ENCODE peak calls at places on chromosome 20, in four cellular contexts. One of them, this sample, is unnamed.

GRCh38 chr20:5741089-5741488 is 9.1 kb upstream of the SHLD1 start:
- DNase-seq in HCT116: no peak
- DNase-seq in K562: peak
- DNase-seq in H1: no peak
- DNase-seq in this sample: no peak

GRCh38 chr20:36370991-36371390 is 64.9 kb downstream of the DLGAP4 start:
- DNase-seq in HCT116: no peak
- DNase-seq in K562: no peak
- DNase-seq in H1: no peak
- DNase-seq in this sample: no peak

GRCh38 chr20:35129647-35130069 is 17.5 kb downstream of the EDEM2 start:
- DNase-seq in HCT116: no peak
- DNase-seq in K562: no peak
- DNase-seq in H1: no peak
- DNase-seq in this sample: peak

GRCh38 chr20:25356294-25356933 is 34.2 kb downstream of the ABHD12 start:
- DNase-seq in HCT116: no peak
- DNase-seq in K562: no peak
- DNase-seq in H1: peak
- DNase-seq in this sample: no peak

GRCh38 chr20:32742322-32743236 is 688 bp downstream of the COMMD7 start:
- DNase-seq in HCT116: no peak
- DNase-seq in K562: no peak
- DNase-seq in H1: no peak
- DNase-seq in this sample: no peak

GRCh38 chr20:4443016-4443415 is 278.7 kb upstream of the PRND start:
- DNase-seq in HCT116: no peak
- DNase-seq in K562: no peak
- DNase-seq in H1: no peak
- DNase-seq in this sample: no peak

GRCh38 chr20:36113566-36114247 is 40.8 kb upstream of the EPB41L1 start:
- DNase-seq in HCT116: no peak
- DNase-seq in K562: no peak
- DNase-seq in H1: no peak
- DNase-seq in this sample: no peak

GRCh38 chr20:43507150-43508080 is at the start of gene L3MBTL1:
- DNase-seq in HCT116: peak
- DNase-seq in K562: peak
- DNase-seq in H1: no peak
- DNase-seq in this sample: peak

GRCh38 chr20:1468117-1468624 is 1.5 kb upstream of the NSFL1C start:
- DNase-seq in HCT116: no peak
- DNase-seq in K562: no peak
- DNase-seq in H1: no peak
- DNase-seq in this sample: no peak

DNA sequence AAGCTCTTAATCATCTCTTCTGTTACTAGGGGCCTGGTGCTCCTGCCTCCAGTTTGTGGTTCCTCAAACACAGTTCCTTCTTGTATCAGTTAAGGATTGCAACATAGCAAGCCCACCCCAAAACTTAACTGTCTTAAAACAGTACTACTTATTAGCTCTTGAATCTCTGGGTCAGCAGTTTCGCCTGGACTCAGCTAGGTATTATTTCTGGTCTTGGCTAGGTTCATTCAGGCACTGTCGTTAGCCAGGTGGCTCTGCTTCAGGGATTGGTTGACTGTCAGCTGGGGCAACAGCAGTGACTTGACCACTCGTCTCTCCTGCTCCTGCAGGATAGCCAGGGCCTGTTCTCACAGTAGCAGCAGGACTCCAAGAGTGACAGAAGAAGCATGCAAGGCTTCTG is 30.0 kb upstream of the RALY start:
- DNase-seq in HCT116: no peak
- DNase-seq in K562: no peak
- DNase-seq in H1: no peak
- DNase-seq in this sample: peak
- TF ChIP-seq JUND in HCT116: no peak
- TF ChIP-seq JUND in K562: no peak
- TF ChIP-seq JUND in H1: no peak
- TF ChIP-seq JUND in this sample: no peak

GRCh38 chr20:46717818-46718541 is 8.5 kb downstream of the SLC2A10 start:
- DNase-seq in HCT116: no peak
- DNase-seq in K562: no peak
- DNase-seq in H1: no peak
- DNase-seq in this sample: no peak

GRCh38 chr20:46712056-46712636 is 2.7 kb downstream of the SLC2A10 start:
- DNase-seq in HCT116: no peak
- DNase-seq in K562: no peak
- DNase-seq in H1: no peak
- DNase-seq in this sample: no peak

GRCh38 chr20:46713957-46714834 is 4.7 kb downstream of the SLC2A10 start:
- DNase-seq in HCT116: no peak
- DNase-seq in K562: no peak
- DNase-seq in H1: no peak
- DNase-seq in this sample: no peak

GRCh38 chr20:46720019-46720418 is 10.6 kb downstream of the SLC2A10 start:
- DNase-seq in HCT116: no peak
- DNase-seq in K562: no peak
- DNase-seq in H1: no peak
- DNase-seq in this sample: no peak

GRCh38 chr20:46715292-46715756 is 5.9 kb downstream of the SLC2A10 start:
- DNase-seq in HCT116: no peak
- DNase-seq in K562: no peak
- DNase-seq in H1: no peak
- DNase-seq in this sample: peak
- TF ChIP-seq JUND in HCT116: no peak
- TF ChIP-seq JUND in K562: no peak
- TF ChIP-seq JUND in H1: no peak
- TF ChIP-seq JUND in this sample: no peak

GRCh38 chr20:53657732-53658131 is 64.1 kb upstream of the ZNF217 start:
- DNase-seq in HCT116: no peak
- DNase-seq in K562: no peak
- DNase-seq in H1: no peak
- DNase-seq in this sample: no peak

GRCh38 chr20:53658327-53658726 is 64.7 kb upstream of the ZNF217 start:
- DNase-seq in HCT116: no peak
- DNase-seq in K562: no peak
- DNase-seq in H1: no peak
- DNase-seq in this sample: no peak

GRCh38 chr20:53657289-53657678 is 63.6 kb upstream of the ZNF217 start:
- DNase-seq in HCT116: no peak
- DNase-seq in K562: no peak
- DNase-seq in H1: no peak
- DNase-seq in this sample: no peak

GRCh38 chr20:53655909-53656652 is 62.4 kb upstream of the ZNF217 start:
- DNase-seq in HCT116: no peak
- DNase-seq in K562: no peak
- DNase-seq in H1: no peak
- DNase-seq in this sample: no peak

GRCh38 chr20:53656653-53657288 is 63.1 kb upstream of the ZNF217 start:
- DNase-seq in HCT116: no peak
- DNase-seq in K562: no peak
- DNase-seq in H1: no peak
- DNase-seq in this sample: no peak
- TF ChIP-seq JUND in HCT116: no peak
- TF ChIP-seq JUND in K562: no peak
- TF ChIP-seq JUND in H1: no peak
- TF ChIP-seq JUND in this sample: no peak

GRCh38 chr20:45449528-45449927 is 20.0 kb upstream of the WFDC2 start:
- DNase-seq in HCT116: no peak
- DNase-seq in K562: no peak
- DNase-seq in H1: no peak
- DNase-seq in this sample: no peak
- TF ChIP-seq JUND in HCT116: no peak
- TF ChIP-seq JUND in K562: no peak
- TF ChIP-seq JUND in H1: no peak
- TF ChIP-seq JUND in this sample: no peak

GRCh38 chr20:18705490-18705889 is 108.1 kb upstream of the SCP2D1 start:
- DNase-seq in HCT116: no peak
- DNase-seq in K562: no peak
- DNase-seq in H1: no peak
- DNase-seq in this sample: no peak
- TF ChIP-seq JUND in HCT116: no peak
- TF ChIP-seq JUND in K562: no peak
- TF ChIP-seq JUND in H1: no peak
- TF ChIP-seq JUND in this sample: no peak

DNA sequence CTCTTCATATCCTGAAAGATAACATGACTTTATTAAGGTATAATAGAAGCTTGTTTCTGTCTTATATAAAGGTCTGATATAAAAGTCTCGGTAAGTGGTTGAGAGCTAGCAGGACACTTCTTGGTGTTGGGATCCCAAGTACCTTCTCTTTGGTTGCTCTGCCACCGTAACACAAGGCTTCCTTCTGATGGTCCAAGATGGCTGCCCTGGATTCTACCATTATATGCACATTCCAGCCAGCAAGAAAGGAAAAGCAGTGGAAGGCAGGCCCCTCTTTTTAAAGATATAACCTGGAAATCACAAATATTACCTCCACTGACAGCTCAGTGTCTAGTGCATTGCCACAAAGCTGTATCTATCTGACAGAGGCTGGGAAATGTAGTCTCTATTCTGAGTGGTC is 75.0 kb downstream of the TSHZ2 start:
- DNase-seq in HCT116: no peak
- DNase-seq in K562: no peak
- DNase-seq in H1: no peak
- DNase-seq in this sample: no peak
- TF ChIP-seq JUND in HCT116: no peak
- TF ChIP-seq JUND in K562: no peak
- TF ChIP-seq JUND in H1: no peak
- TF ChIP-seq JUND in this sample: no peak

This sample was measured in T47D.